ENCODE peak calls at places on chromosomes 12 and 14, in six cellular contexts. One of them, this sample, is unnamed.

GRCh38 chr14:103928011-103928890 is at the start of gene TDRD9:
- DNase-seq in lower lobe of right lung: no peak
- DNase-seq in heart left ventricle: no peak
- DNase-seq in stomach: peak
- DNase-seq in fibroblast of villous mesenchyme: no peak
- DNase-seq in mesothelial cell of epicardium: no peak
- DNase-seq in this sample: no peak

GRCh38 chr12:109559601-109560000 is 13.7 kb downstream of the MMAB start:
- DNase-seq in lower lobe of right lung: no peak
- DNase-seq in heart left ventricle: no peak
- DNase-seq in stomach: no peak
- DNase-seq in fibroblast of villous mesenchyme: no peak
- DNase-seq in mesothelial cell of epicardium: no peak
- DNase-seq in this sample: no peak

GRCh38 chr14:50805396-50805795 is 25.6 kb downstream of the NIN start:
- DNase-seq in lower lobe of right lung: no peak
- DNase-seq in heart left ventricle: no peak
- DNase-seq in stomach: no peak
- DNase-seq in fibroblast of villous mesenchyme: no peak
- DNase-seq in mesothelial cell of epicardium: no peak
- DNase-seq in this sample: no peak

GRCh38 chr12:24573621-24574020 is 375.3 kb downstream of the BCAT1 start:
- DNase-seq in lower lobe of right lung: no peak
- DNase-seq in heart left ventricle: no peak
- DNase-seq in stomach: no peak
- DNase-seq in fibroblast of villous mesenchyme: peak
- DNase-seq in mesothelial cell of epicardium: no peak
- DNase-seq in this sample: no peak

GRCh38 chr14:105010891-105011291 is 10.0 kb downstream of the CDCA4 start:
- DNase-seq in lower lobe of right lung: no peak
- DNase-seq in heart left ventricle: no peak
- DNase-seq in stomach: no peak
- DNase-seq in fibroblast of villous mesenchyme: peak
- DNase-seq in mesothelial cell of epicardium: no peak
- DNase-seq in this sample: no peak

GRCh38 chr12:49339464-49339861 is 2.5 kb upstream of the C1QL4 start:
- DNase-seq in lower lobe of right lung: no peak
- DNase-seq in heart left ventricle: no peak
- DNase-seq in stomach: peak
- DNase-seq in fibroblast of villous mesenchyme: no peak
- DNase-seq in mesothelial cell of epicardium: no peak
- DNase-seq in this sample: no peak

GRCh38 chr12:1881301-1881700 is 37.2 kb downstream of the CACNA2D4 start:
- DNase-seq in lower lobe of right lung: no peak
- DNase-seq in heart left ventricle: no peak
- DNase-seq in stomach: no peak
- DNase-seq in fibroblast of villous mesenchyme: no peak
- DNase-seq in mesothelial cell of epicardium: no peak
- DNase-seq in this sample: no peak

GRCh38 chr12:21776242-21776641 is 1.7 kb upstream of the KCNJ8 start:
- DNase-seq in lower lobe of right lung: no peak
- DNase-seq in heart left ventricle: peak
- DNase-seq in stomach: no peak
- DNase-seq in fibroblast of villous mesenchyme: no peak
- DNase-seq in mesothelial cell of epicardium: no peak
- DNase-seq in this sample: no peak

GRCh38 chr14:60722163-60722835 is 1.9 kb downstream of the SIX4 start:
- DNase-seq in lower lobe of right lung: peak
- DNase-seq in heart left ventricle: no peak
- DNase-seq in stomach: peak
- DNase-seq in fibroblast of villous mesenchyme: peak
- DNase-seq in mesothelial cell of epicardium: peak
- DNase-seq in this sample: no peak

GRCh38 chr12:59652098-59652497 is 56.3 kb downstream of the SLC16A7 start:
- DNase-seq in lower lobe of right lung: no peak
- DNase-seq in heart left ventricle: no peak
- DNase-seq in stomach: no peak
- DNase-seq in fibroblast of villous mesenchyme: no peak
- DNase-seq in mesothelial cell of epicardium: no peak
- DNase-seq in this sample: no peak

GRCh38 chr12:26327975-26328635 is 132.7 kb downstream of the SSPN start:
- DNase-seq in lower lobe of right lung: no peak
- DNase-seq in heart left ventricle: no peak
- DNase-seq in stomach: no peak
- DNase-seq in fibroblast of villous mesenchyme: no peak
- DNase-seq in mesothelial cell of epicardium: no peak
- DNase-seq in this sample: no peak

GRCh38 chr14:85313801-85314207 is 216.1 kb upstream of the FLRT2 start:
- DNase-seq in lower lobe of right lung: no peak
- DNase-seq in heart left ventricle: no peak
- DNase-seq in stomach: no peak
- DNase-seq in fibroblast of villous mesenchyme: peak
- DNase-seq in mesothelial cell of epicardium: no peak
- DNase-seq in this sample: no peak

GRCh38 chr12:95385646-95386045 is 88.3 kb upstream of the METAP2 start:
- DNase-seq in lower lobe of right lung: no peak
- DNase-seq in heart left ventricle: no peak
- DNase-seq in stomach: no peak
- DNase-seq in fibroblast of villous mesenchyme: peak
- DNase-seq in mesothelial cell of epicardium: no peak
- DNase-seq in this sample: no peak

GRCh38 chr12:10101042-10101579 is 2.3 kb upstream of the CLEC1A start:
- DNase-seq in lower lobe of right lung: no peak
- DNase-seq in heart left ventricle: no peak
- DNase-seq in stomach: no peak
- DNase-seq in fibroblast of villous mesenchyme: peak
- DNase-seq in mesothelial cell of epicardium: peak
- DNase-seq in this sample: no peak

GRCh38 chr14:74882103-74882920 is 596 bp downstream of the DLST start:
- DNase-seq in lower lobe of right lung: peak
- DNase-seq in heart left ventricle: peak
- DNase-seq in stomach: peak
- DNase-seq in fibroblast of villous mesenchyme: peak
- DNase-seq in mesothelial cell of epicardium: peak
- DNase-seq in this sample: no peak

GRCh38 chr12:5518584-5519365 is 86.9 kb downstream of the NTF3 start:
- DNase-seq in lower lobe of right lung: no peak
- DNase-seq in heart left ventricle: no peak
- DNase-seq in stomach: no peak
- DNase-seq in fibroblast of villous mesenchyme: no peak
- DNase-seq in mesothelial cell of epicardium: no peak
- DNase-seq in this sample: no peak

GRCh38 chr12:57832966-57833365 is 13.6 kb downstream of the CTDSP2 start:
- DNase-seq in lower lobe of right lung: no peak
- DNase-seq in heart left ventricle: no peak
- DNase-seq in stomach: no peak
- DNase-seq in fibroblast of villous mesenchyme: no peak
- DNase-seq in mesothelial cell of epicardium: no peak
- DNase-seq in this sample: no peak

GRCh38 chr12:67306712-67307111 is 37.6 kb downstream of the CAND1 start:
- DNase-seq in lower lobe of right lung: no peak
- DNase-seq in heart left ventricle: no peak
- DNase-seq in stomach: no peak
- DNase-seq in fibroblast of villous mesenchyme: no peak
- DNase-seq in mesothelial cell of epicardium: no peak
- DNase-seq in this sample: no peak

GRCh38 chr12:101551362-101552114 is 43.2 kb upstream of the MYBPC1 start:
- DNase-seq in lower lobe of right lung: no peak
- DNase-seq in heart left ventricle: no peak
- DNase-seq in stomach: no peak
- DNase-seq in fibroblast of villous mesenchyme: no peak
- DNase-seq in mesothelial cell of epicardium: no peak
- DNase-seq in this sample: no peak

GRCh38 chr12:42854208-42854607 is 264.7 kb upstream of the PRICKLE1 start:
- DNase-seq in lower lobe of right lung: no peak
- DNase-seq in heart left ventricle: no peak
- DNase-seq in stomach: no peak
- DNase-seq in fibroblast of villous mesenchyme: no peak
- DNase-seq in mesothelial cell of epicardium: no peak
- DNase-seq in this sample: no peak

GRCh38 chr12:14710632-14711324 is 14.4 kb upstream of the GUCY2C start:
- DNase-seq in lower lobe of right lung: no peak
- DNase-seq in heart left ventricle: no peak
- DNase-seq in stomach: no peak
- DNase-seq in fibroblast of villous mesenchyme: peak
- DNase-seq in mesothelial cell of epicardium: no peak
- DNase-seq in this sample: no peak

GRCh38 chr12:124545508-124546418 is 21.6 kb downstream of the NCOR2 start:
- DNase-seq in lower lobe of right lung: peak
- DNase-seq in heart left ventricle: no peak
- DNase-seq in stomach: no peak
- DNase-seq in fibroblast of villous mesenchyme: peak
- DNase-seq in mesothelial cell of epicardium: no peak
- DNase-seq in this sample: no peak

GRCh38 chr12:21992823-21993222 is 51.6 kb upstream of the ABCC9 start:
- DNase-seq in lower lobe of right lung: no peak
- DNase-seq in heart left ventricle: no peak
- DNase-seq in stomach: no peak
- DNase-seq in fibroblast of villous mesenchyme: peak
- DNase-seq in mesothelial cell of epicardium: no peak
- DNase-seq in this sample: no peak

GRCh38 chr14:104134061-104134965 is 4.1 kb upstream of the KIF26A start:
- DNase-seq in lower lobe of right lung: peak
- DNase-seq in heart left ventricle: no peak
- DNase-seq in stomach: no peak
- DNase-seq in fibroblast of villous mesenchyme: no peak
- DNase-seq in mesothelial cell of epicardium: peak
- DNase-seq in this sample: no peak

GRCh38 chr14:79464468-79464867 is 746.8 kb downstream of the DIO2 start:
- DNase-seq in lower lobe of right lung: no peak
- DNase-seq in heart left ventricle: no peak
- DNase-seq in stomach: no peak
- DNase-seq in fibroblast of villous mesenchyme: no peak
- DNase-seq in mesothelial cell of epicardium: no peak
- DNase-seq in this sample: no peak

GRCh38 chr12:30508205-30508967 is 187.3 kb downstream of the IPO8 start:
- DNase-seq in lower lobe of right lung: no peak
- DNase-seq in heart left ventricle: no peak
- DNase-seq in stomach: no peak
- DNase-seq in fibroblast of villous mesenchyme: no peak
- DNase-seq in mesothelial cell of epicardium: no peak
- DNase-seq in this sample: no peak

GRCh38 chr14:54191846-54192245 is 205.0 kb upstream of the CDKN3 start:
- DNase-seq in lower lobe of right lung: no peak
- DNase-seq in heart left ventricle: no peak
- DNase-seq in stomach: no peak
- DNase-seq in fibroblast of villous mesenchyme: no peak
- DNase-seq in mesothelial cell of epicardium: no peak
- DNase-seq in this sample: no peak

GRCh38 chr12:95358111-95359083 is 115.6 kb upstream of the METAP2 start:
- DNase-seq in lower lobe of right lung: no peak
- DNase-seq in heart left ventricle: no peak
- DNase-seq in stomach: no peak
- DNase-seq in fibroblast of villous mesenchyme: peak
- DNase-seq in mesothelial cell of epicardium: no peak
- DNase-seq in this sample: no peak

GRCh38 chr12:28780960-28781359 is 368.1 kb upstream of the FAR2 start:
- DNase-seq in lower lobe of right lung: no peak
- DNase-seq in heart left ventricle: no peak
- DNase-seq in stomach: no peak
- DNase-seq in fibroblast of villous mesenchyme: no peak
- DNase-seq in mesothelial cell of epicardium: no peak
- DNase-seq in this sample: no peak

GRCh38 chr14:64879635-64880381 is at the start of gene SPTB:
- DNase-seq in lower lobe of right lung: peak
- DNase-seq in heart left ventricle: peak
- DNase-seq in stomach: peak
- DNase-seq in fibroblast of villous mesenchyme: no peak
- DNase-seq in mesothelial cell of epicardium: peak
- DNase-seq in this sample: peak

GRCh38 chr14:101181717-101182313 is 278.3 kb upstream of the RTL1 start:
- DNase-seq in lower lobe of right lung: no peak
- DNase-seq in heart left ventricle: no peak
- DNase-seq in stomach: no peak
- DNase-seq in fibroblast of villous mesenchyme: no peak
- DNase-seq in mesothelial cell of epicardium: peak
- DNase-seq in this sample: no peak

GRCh38 chr12:84619053-84619452 is 293.5 kb downstream of the SLC6A15 start:
- DNase-seq in lower lobe of right lung: no peak
- DNase-seq in heart left ventricle: no peak
- DNase-seq in stomach: no peak
- DNase-seq in fibroblast of villous mesenchyme: no peak
- DNase-seq in mesothelial cell of epicardium: no peak
- DNase-seq in this sample: no peak
- TF ChIP-seq CTCF in lower lobe of right lung: no peak
- TF ChIP-seq CTCF in heart left ventricle: no peak
- TF ChIP-seq CTCF in stomach: no peak
- TF ChIP-seq CTCF in fibroblast of villous mesenchyme: peak
- TF ChIP-seq CTCF in mesothelial cell of epicardium: peak
- TF ChIP-seq CTCF in this sample: peak

DNA sequence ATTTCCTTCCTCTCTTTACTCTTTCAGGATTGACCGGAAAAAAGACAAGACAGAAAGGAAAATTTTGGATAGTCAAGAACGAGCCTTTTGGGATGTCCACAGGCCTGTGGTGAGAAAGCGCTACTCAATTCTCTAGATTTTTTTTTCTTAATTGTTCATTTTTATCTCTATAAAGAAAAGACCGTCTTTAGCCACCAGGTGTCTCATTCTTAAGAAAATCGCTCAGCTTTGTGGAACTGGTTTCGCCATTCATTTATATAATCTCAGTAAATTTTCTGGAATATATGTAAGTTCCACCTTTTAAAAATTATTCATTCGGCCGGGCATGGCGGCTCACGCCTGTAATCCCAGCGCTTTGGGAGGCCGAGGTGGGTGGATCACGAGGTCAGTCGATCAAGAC is 421.1 kb downstream of the DPF3 start:
- DNase-seq in lower lobe of right lung: no peak
- DNase-seq in heart left ventricle: no peak
- DNase-seq in stomach: no peak
- DNase-seq in fibroblast of villous mesenchyme: no peak
- DNase-seq in mesothelial cell of epicardium: no peak
- DNase-seq in this sample: no peak
- TF ChIP-seq CTCF in lower lobe of right lung: no peak
- TF ChIP-seq CTCF in heart left ventricle: no peak
- TF ChIP-seq CTCF in stomach: no peak
- TF ChIP-seq CTCF in fibroblast of villous mesenchyme: no peak
- TF ChIP-seq CTCF in mesothelial cell of epicardium: peak
- TF ChIP-seq CTCF in this sample: no peak

DNA sequence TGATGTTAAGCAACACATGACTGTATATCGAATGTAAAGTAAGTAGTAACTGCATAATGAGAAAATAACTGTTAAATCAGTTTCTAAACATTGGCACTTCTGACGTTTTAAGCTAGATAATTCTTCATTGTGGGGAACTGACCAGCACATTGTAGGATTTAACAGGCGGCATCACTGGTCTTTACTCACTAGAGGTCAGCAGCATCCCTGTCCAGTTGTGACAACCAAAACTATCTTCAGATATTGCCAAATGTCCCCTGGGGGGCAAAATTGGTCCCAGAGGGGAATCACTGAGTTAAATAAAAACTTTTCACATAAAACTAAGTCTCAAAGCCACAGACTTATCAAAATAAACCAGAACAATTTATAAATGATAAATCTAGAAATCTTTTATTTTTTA is 65.3 kb downstream of the BLTP3B start:
- DNase-seq in lower lobe of right lung: no peak
- DNase-seq in heart left ventricle: no peak
- DNase-seq in stomach: no peak
- DNase-seq in fibroblast of villous mesenchyme: peak
- DNase-seq in mesothelial cell of epicardium: no peak
- DNase-seq in this sample: no peak
- TF ChIP-seq CTCF in lower lobe of right lung: no peak
- TF ChIP-seq CTCF in heart left ventricle: peak
- TF ChIP-seq CTCF in stomach: no peak
- TF ChIP-seq CTCF in fibroblast of villous mesenchyme: peak
- TF ChIP-seq CTCF in mesothelial cell of epicardium: no peak
- TF ChIP-seq CTCF in this sample: no peak

GRCh38 chr14:96564389-96564788 is 62.2 kb downstream of the PAPOLA start:
- DNase-seq in lower lobe of right lung: no peak
- DNase-seq in heart left ventricle: no peak
- DNase-seq in stomach: no peak
- DNase-seq in fibroblast of villous mesenchyme: peak
- DNase-seq in mesothelial cell of epicardium: no peak
- DNase-seq in this sample: no peak
- TF ChIP-seq CTCF in lower lobe of right lung: no peak
- TF ChIP-seq CTCF in heart left ventricle: no peak
- TF ChIP-seq CTCF in stomach: no peak
- TF ChIP-seq CTCF in fibroblast of villous mesenchyme: peak
- TF ChIP-seq CTCF in mesothelial cell of epicardium: no peak
- TF ChIP-seq CTCF in this sample: peak

This sample was measured in D721Med.